ENCODE peak calls at places on chromosomes 13 and 19, in four cellular contexts. P, C, R and L are unnamed samples.
A peak's percentile ranks its signal among the peaks of the same experiment; 100 is the strongest.

GRCh38 chr13:47188802-47189201 is 291.9 kb upstream of the HTR2A start:
- DNase-seq in R (peak; percentile 57), C (no peak), P (no peak), L (no peak)

GRCh38 chr13:45773236-45773635 is 71.1 kb downstream of the CBY2 start:
- DNase-seq in P (no peak), R (no peak), C (no peak), L (no peak)

GRCh38 chr13:113949546-113949945 is 24.3 kb downstream of the C13orf46 start:
- DNase-seq in R (no peak), C (no peak), P (no peak), L (peak; percentile 5)

GRCh38 chr13:87777395-87777794 is 106.2 kb downstream of the SLITRK5 start:
- DNase-seq in C (peak; percentile 34), R (no peak), P (no peak), L (no peak)

GRCh38 chr13:47019977-47020376 is 123.1 kb upstream of the HTR2A start:
- DNase-seq in C (no peak), R (no peak), P (no peak), L (no peak)

GRCh38 chr13:75226755-75227435 is 255.1 kb downstream of the TBC1D4 start:
- DNase-seq in R (peak; percentile 89), C (no peak), P (no peak), L (no peak)

GRCh38 chr19:40555978-40556689 is 20.5 kb upstream of the SHKBP1 start:
- DNase-seq in P (no peak), R (no peak), C (no peak), L (no peak)

GRCh38 chr19:13164370-13165090 is 14.3 kb downstream of the IER2 start:
- DNase-seq in P (peak; percentile 90), C (peak; percentile 99), R (peak; percentile 96), L (peak; percentile 91)

GRCh38 chr13:45368571-45368970 is 27.6 kb upstream of the TPT1 start:
- DNase-seq in R (no peak), C (no peak), P (no peak), L (no peak)

GRCh38 chr13:35557475-35557874 is 81.0 kb upstream of the MAB21L1 start:
- DNase-seq in P (no peak), R (no peak), C (no peak), L (no peak)

GRCh38 chr13:22252281-22252830 is 581.5 kb downstream of the FGF9 start:
- DNase-seq in C (no peak), R (no peak), P (no peak), L (no peak)

GRCh38 chr19:741506-742131 is 9.3 kb upstream of the MISP start:
- DNase-seq in P (no peak), C (peak; percentile 90), R (no peak), L (no peak)

GRCh38 chr19:47228168-47228936 is 2.6 kb downstream of the BBC3 start:
- DNase-seq in P (peak; percentile 60), R (no peak), C (peak; percentile 67), L (peak; percentile 43)

GRCh38 chr19:575527-576506 is 3.4 kb downstream of the BSG start:
- DNase-seq in R (peak; percentile 66), C (peak; percentile 18), P (peak; percentile 82), L (peak; percentile 61)

GRCh38 chr19:29779921-29780320 is 31.9 kb upstream of the CCNE1 start:
- DNase-seq in R (no peak), C (peak; percentile 63), P (no peak), L (no peak)

GRCh38 chr13:113205428-113205931 is 3.0 kb downstream of the PCID2 start:
- DNase-seq in P (no peak), R (peak; percentile 48), C (no peak), L (no peak)

GRCh38 chr19:40387151-40387550 is 2.8 kb downstream of the HIPK4 start:
- DNase-seq in P (no peak), C (no peak), R (no peak), L (no peak)

GRCh38 chr13:41613984-41614581 is 156.7 kb downstream of the RGCC start:
- DNase-seq in C (no peak), P (peak; percentile 80), R (peak; percentile 93), L (no peak)

GRCh38 chr19:5927439-5927821 is 13.4 kb downstream of the CAPS start:
- DNase-seq in C (no peak), P (no peak), R (no peak), L (no peak)

GRCh38 chr19:45641274-45642105 is 2.3 kb upstream of the EML2 start:
- DNase-seq in R (peak; percentile 79), C (peak; percentile 100), P (peak; percentile 69), L (no peak)

GRCh38 chr19:2544576-2545415 is 68.9 kb downstream of the GADD45B start:
- DNase-seq in P (no peak), R (no peak), C (no peak), L (no peak)

GRCh38 chr13:51808811-51809210 is 4.8 kb upstream of the DHRS12 start:
- DNase-seq in P (no peak), C (no peak), R (no peak), L (no peak)
- H3K4me1 ChIP-seq in P (peaks cover 27% of the 10 kb centered on the region), C (peaks cover 22% of the 10 kb centered on the region), R (no peaks in the 10 kb centered on the region), L (peaks cover 5% of the 10 kb centered on the region)

GRCh38 chr19:28012361-28012760 is 1200.6 kb downstream of the UQCRFS1 start:
- DNase-seq in R (no peak), C (peak; percentile 70), P (no peak), L (no peak)
- TF ChIP-seq CTCF in R (no peak), C (peak; percentile 77), P (no peak), L (no peak)

DNA sequence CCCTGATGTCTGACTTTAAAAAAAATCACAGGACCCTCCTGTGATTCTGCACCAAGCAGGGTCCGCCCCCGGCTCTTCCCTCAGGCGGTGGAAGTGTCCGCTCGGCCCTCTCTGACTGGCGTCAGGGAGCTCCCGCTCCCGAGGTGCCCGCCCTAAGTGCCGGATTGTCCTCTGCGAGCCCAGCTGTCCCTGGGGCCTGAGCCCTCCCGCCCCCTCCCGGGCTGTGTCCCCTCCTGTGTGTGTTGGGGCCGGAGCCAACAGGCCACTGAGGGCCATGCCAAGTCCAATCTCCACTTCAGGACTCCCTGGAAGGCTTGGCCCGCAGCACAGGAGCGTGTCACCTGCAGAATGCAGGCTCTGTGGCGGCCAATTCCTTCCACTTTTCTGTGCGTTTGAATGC is 25.4 kb downstream of the MAP2K2 start:
- DNase-seq in C (no peak), P (peak; percentile 77), R (no peak), L (no peak)
- H3K36me3 ChIP-seq in C (peaks cover 3% of the 10 kb centered on the region), P (peaks cover 84% of the 10 kb centered on the region), R (peaks cover 15% of the 10 kb centered on the region), L (peaks cover 58% of the 10 kb centered on the region)

DNA sequence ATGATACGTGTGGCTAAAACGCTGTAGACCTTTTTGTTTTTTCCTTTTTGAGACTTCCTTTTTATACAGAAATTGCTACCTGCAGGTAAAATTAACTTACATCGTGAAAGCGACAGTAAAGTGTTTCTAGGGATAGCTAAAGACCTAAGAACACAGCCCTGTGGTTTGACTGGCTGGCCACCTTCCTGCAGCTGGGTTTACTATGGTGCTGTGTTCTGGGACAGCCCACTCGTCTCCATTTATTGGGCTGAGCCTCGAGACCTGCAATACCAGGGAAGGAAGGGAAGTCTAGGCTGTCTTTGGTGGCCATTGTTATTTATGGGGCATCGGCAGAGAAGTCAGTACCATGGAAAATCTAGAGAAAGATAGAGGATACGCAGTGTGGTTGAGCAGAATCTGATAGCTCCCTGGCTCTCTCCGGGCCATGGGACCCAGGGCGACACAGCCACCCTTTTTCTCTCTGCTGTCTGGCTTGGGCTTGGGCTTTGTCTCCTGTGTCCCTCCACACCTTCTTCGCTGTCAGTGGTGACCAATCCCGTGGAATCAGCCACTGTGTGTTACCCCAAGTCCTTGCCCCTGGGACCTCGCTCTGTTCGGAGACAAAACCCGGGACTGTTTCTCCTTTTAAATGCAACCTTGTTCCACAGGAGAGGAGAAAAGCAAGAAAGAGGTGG is 30.9 kb downstream of the ACTN4 start:
- DNase-seq in R (no peak), P (no peak), C (no peak), L (no peak)
- H3K4me1 ChIP-seq in R (peaks cover 36% of the 10 kb centered on the region), P (peaks cover 96% of the 10 kb centered on the region), C (peaks cover 46% of the 10 kb centered on the region), L (peaks cover 2% of the 10 kb centered on the region)

DNA sequence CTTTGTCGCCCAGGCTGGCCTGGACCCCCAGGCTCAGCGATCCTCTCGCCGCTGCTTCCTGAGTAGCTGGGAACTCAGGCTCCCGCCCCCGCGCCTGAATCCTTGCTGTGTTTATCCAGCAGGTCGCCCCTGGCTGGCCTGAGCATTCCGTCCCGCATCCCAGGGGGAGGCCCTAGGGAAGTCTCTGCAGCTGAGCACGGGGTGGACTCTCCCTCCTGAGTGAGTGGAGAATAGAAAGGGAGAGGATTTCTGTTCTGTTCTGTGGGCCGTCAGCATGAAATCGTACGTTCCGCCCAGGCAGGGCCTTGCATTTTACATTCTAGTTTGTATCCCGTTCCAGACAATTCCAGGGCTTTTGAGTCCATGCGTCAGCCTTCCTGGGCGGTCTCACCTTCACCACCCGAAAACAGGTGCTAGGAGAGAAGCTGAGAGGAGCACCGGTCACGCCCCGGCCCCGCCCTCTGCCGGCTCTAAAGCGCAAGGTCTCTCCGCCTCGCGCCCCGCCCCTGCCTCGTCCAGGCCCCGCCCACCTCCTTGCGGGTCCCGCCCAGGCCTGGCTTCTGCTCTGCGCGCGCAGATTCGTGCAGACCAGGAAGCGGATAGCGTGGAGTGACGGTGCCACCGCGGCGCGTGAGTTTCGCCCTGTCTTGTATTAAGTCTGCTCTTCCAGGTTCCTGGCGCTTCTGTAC is at the start of gene ZNF761:
- DNase-seq in C (peak; percentile 98), P (peak; percentile 93), R (peak; percentile 93), L (peak; percentile 96)
- TF ChIP-seq CTCF in C (no peak), P (peak; percentile 52), R (peak; percentile 42), L (peak; percentile 25)

DNA sequence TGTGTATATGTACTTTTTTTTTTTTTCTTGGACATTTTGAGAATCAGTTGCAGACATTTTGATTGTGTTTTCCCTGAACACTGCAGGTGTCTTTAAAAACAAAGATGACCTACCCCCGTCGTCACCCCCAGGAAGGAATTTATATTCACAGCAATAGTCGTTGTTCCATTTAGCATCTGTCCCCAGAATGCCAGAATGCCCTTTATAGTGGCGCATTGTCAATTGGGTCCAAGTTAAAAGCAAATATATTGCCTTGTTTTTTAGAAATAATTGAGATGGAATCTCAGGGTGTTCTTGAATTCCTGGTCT is 1.8 kb upstream of the RNF225 start:
- DNase-seq in P (no peak), R (no peak), C (no peak), L (no peak)
- H3K36me3 ChIP-seq in P (peaks cover 67% of the 10 kb centered on the region), R (peaks cover 31% of the 10 kb centered on the region), C (peaks cover 43% of the 10 kb centered on the region), L (peaks cover 74% of the 10 kb centered on the region)